ENCODE peak calls at places on chromosomes 6 and 20, in six cellular contexts. H is suprapubic skin; G is HEK293T; X is stimulated activated naive CD8-positive, alpha-beta T cell treated with anti-CD3 and anti-CD28 coated beads, Interleukin-15, Interleukin-2, amounts not matched to agents 100 U/mL and 50 U/mL, for 24 hours; O is fibroblast of lung; N is lower lobe of right lung. V is an unnamed sample.

GRCh38 chr6:70663881-70664466 is 3.7 kb upstream of the SMAP1 start:
- DNase-seq in H (no peak), G (no peak), X (no peak), O (no peak), N (no peak), V (no peak)

GRCh38 chr6:29071831-29072723 is 15.0 kb downstream of the OR2B3 start:
- DNase-seq in H (no peak), G (peak), X (peak), O (peak), N (no peak), V (no peak)

GRCh38 chr20:62595491-62595890 is 46.8 kb upstream of the SLCO4A1 start:
- DNase-seq in H (no peak), G (peak), X (no peak), O (peak), N (no peak), V (no peak)

GRCh38 chr20:40882173-40882572 is 146.4 kb upstream of the TOP1 start:
- DNase-seq in H (no peak), G (no peak), X (no peak), O (no peak), N (no peak), V (no peak)

GRCh38 chr20:24106801-24107158 is 118.2 kb upstream of the GGTLC1 start:
- DNase-seq in H (no peak), G (no peak), X (no peak), O (no peak), N (no peak), V (no peak)

GRCh38 chr20:48186915-48187314 is 401.6 kb upstream of the SULF2 start:
- DNase-seq in H (no peak), G (no peak), X (no peak), O (peak), N (no peak), V (no peak)

GRCh38 chr6:147117009-147117408 is 87.2 kb upstream of the STXBP5 start:
- DNase-seq in H (no peak), G (no peak), X (no peak), O (no peak), N (no peak), V (no peak)

GRCh38 chr6:130434174-130434873 is 68.5 kb downstream of the TMEM200A start:
- DNase-seq in H (no peak), G (no peak), X (no peak), O (peak), N (no peak), V (no peak)

GRCh38 chr6:89966913-89967312 is 72.6 kb downstream of the GJA10 start:
- DNase-seq in H (no peak), G (no peak), X (no peak), O (no peak), N (no peak), V (no peak)

GRCh38 chr6:157455028-157455714 is 74.2 kb downstream of the ZDHHC14 start:
- DNase-seq in H (no peak), G (no peak), X (no peak), O (no peak), N (no peak), V (no peak)

GRCh38 chr6:144346719-144347446 is 61.7 kb downstream of the UTRN start:
- DNase-seq in H (no peak), G (no peak), X (no peak), O (peak), N (no peak), V (no peak)

GRCh38 chr6:156776841-156777576 is at the start of gene ARID1B:
- DNase-seq in H (peak), G (peak), X (peak), O (peak), N (peak), V (peak)

GRCh38 chr6:6752129-6752528 is 163.6 kb downstream of the LY86 start:
- DNase-seq in H (no peak), G (no peak), X (no peak), O (peak), N (no peak), V (no peak)

GRCh38 chr6:24744911-24745310 is 26.0 kb upstream of the C6orf62 start:
- DNase-seq in H (no peak), G (no peak), X (no peak), O (no peak), N (no peak), V (no peak)

GRCh38 chr20:60255426-60255825 is 297.2 kb downstream of the CDH26 start:
- DNase-seq in H (no peak), G (no peak), X (no peak), O (no peak), N (no peak), V (no peak)

GRCh38 chr6:20757761-20758160 is 223.5 kb downstream of the CDKAL1 start:
- DNase-seq in H (no peak), G (no peak), X (no peak), O (peak), N (no peak), V (no peak)

GRCh38 chr6:131972761-131973160 is 21.6 kb upstream of the CCN2 start:
- DNase-seq in H (no peak), G (no peak), X (no peak), O (no peak), N (no peak), V (no peak)

GRCh38 chr6:56048601-56049000 is 173.2 kb upstream of the BMP5 start:
- DNase-seq in H (no peak), G (no peak), X (no peak), O (no peak), N (no peak), V (no peak)

GRCh38 chr20:50071039-50071888 is 41.7 kb downstream of the UBE2V1 start:
- DNase-seq in H (peak), G (peak), X (peak), O (peak), N (peak), V (peak)

GRCh38 chr20:40953856-40954255 is 74.8 kb upstream of the TOP1 start:
- DNase-seq in H (no peak), G (no peak), X (no peak), O (peak), N (no peak), V (peak)

GRCh38 chr6:47132724-47133123 is 90.6 kb upstream of the ADGRF1 start:
- DNase-seq in H (no peak), G (peak), X (no peak), O (no peak), N (no peak), V (no peak)

GRCh38 chr6:84026721-84027164 is 6.8 kb upstream of the MRAP2 start:
- DNase-seq in H (no peak), G (no peak), X (no peak), O (no peak), N (no peak), V (no peak)

GRCh38 chr6:107116328-107116892 is 1.1 kb upstream of the BEND3 start:
- DNase-seq in H (peak), G (no peak), X (peak), O (no peak), N (peak), V (no peak)

GRCh38 chr6:134714679-134715078 is 235.2 kb downstream of the ALDH8A1 start:
- DNase-seq in H (no peak), G (no peak), X (no peak), O (peak), N (peak), V (no peak)

GRCh38 chr6:143546599-143546998 is 35.1 kb upstream of the FUCA2 start:
- DNase-seq in H (no peak), G (no peak), X (no peak), O (no peak), N (no peak), V (no peak)

GRCh38 chr6:4313044-4313686 is 177.8 kb upstream of the ECI2 start:
- DNase-seq in H (no peak), G (no peak), X (no peak), O (peak), N (no peak), V (no peak)

GRCh38 chr6:150069707-150070106 is 786 bp upstream of the ULBP3 start:
- DNase-seq in H (no peak), G (no peak), X (no peak), O (peak), N (no peak), V (no peak)

GRCh38 chr6:126880926-126881325 is 237.5 kb upstream of the RSPO3 start:
- DNase-seq in H (no peak), G (no peak), X (no peak), O (no peak), N (no peak), V (no peak)

GRCh38 chr20:16158090-16158975 is 414.9 kb downstream of the KIF16B start:
- DNase-seq in H (no peak), G (no peak), X (no peak), O (no peak), N (no peak), V (no peak)

GRCh38 chr20:37992802-37993538 is 40.3 kb downstream of the TTI1 start:
- DNase-seq in H (no peak), G (peak), X (peak), O (peak), N (peak), V (no peak)

GRCh38 chr6:143592335-143592734 is 80.8 kb upstream of the FUCA2 start:
- DNase-seq in H (no peak), G (peak), X (no peak), O (no peak), N (no peak), V (no peak)

GRCh38 chr6:45445749-45446454 is 68.2 kb upstream of the SUPT3H start:
- DNase-seq in H (no peak), G (peak), X (peak), O (peak), N (peak), V (no peak)

GRCh38 chr20:15784020-15784419 is 789.2 kb downstream of the KIF16B start:
- DNase-seq in H (no peak), G (no peak), X (no peak), O (no peak), N (no peak), V (no peak)

GRCh38 chr6:170091639-170092579 is 199.0 kb downstream of the DLL1 start:
- DNase-seq in H (peak), G (no peak), X (no peak), O (no peak), N (peak), V (peak)

GRCh38 chr6:39088331-39088730 is 26.7 kb downstream of the SAYSD1 start:
- DNase-seq in H (no peak), G (peak), X (no peak), O (peak), N (no peak), V (no peak)